ENCODE peak calls at places on chromosomes 5 and 9, in nine cellular contexts. X is fibroblast of lung, F is GM23248, K is mammary epithelial cell, T is right atrium auricular region, Y is Caco-2, J is endothelial cell of umbilical vein, G is GM23338, Z is psoas muscle. M is an unnamed sample. For H3K27me3 and H3K4me1, the result is how much of the 10 kb centered on the place peaks cover.

GRCh38 chr9:131620764-131621520 is 75.6 kb downstream of the PRRT1B start:
- DNase-seq in X (no peak), F (no peak), K (no peak), T (no peak), Y (no peak), J (no peak), G (no peak), Z (no peak), M (no peak)

GRCh38 chr5:151199581-151200185 is 24.2 kb downstream of the CCDC69 start:
- DNase-seq in X (no peak), F (no peak), K (no peak), T (peak), Y (no peak), J (no peak), G (peak), Z (no peak), M (no peak)

GRCh38 chr5:8825161-8825757 is 720.6 kb downstream of the SEMA5A start:
- DNase-seq in X (no peak), F (peak), K (no peak), T (no peak), Y (no peak), J (no peak), G (no peak), Z (no peak), M (no peak)

GRCh38 chr9:89493181-89493580 is 4.7 kb downstream of the SEMA4D start:
- DNase-seq in X (no peak), F (no peak), K (no peak), T (no peak), Y (no peak), J (no peak), G (no peak), Z (no peak), M (no peak)

GRCh38 chr9:2494571-2494970 is 127.0 kb upstream of the VLDLR start:
- DNase-seq in X (peak), F (peak), K (peak), T (no peak), Y (no peak), J (no peak), G (peak), Z (no peak), M (peak)

GRCh38 chr9:136977223-136978072 is at the start of gene PTGDS:
- DNase-seq in X (peak), F (no peak), K (no peak), T (no peak), Y (no peak), J (no peak), G (peak), Z (no peak), M (no peak)

GRCh38 chr5:17157916-17158529 is 59.4 kb upstream of the BASP1 start:
- DNase-seq in X (peak), F (peak), K (peak), T (no peak), Y (no peak), J (peak), G (no peak), Z (no peak), M (no peak)

GRCh38 chr9:69248005-69248404 is 73.9 kb downstream of the TJP2 start:
- DNase-seq in X (no peak), F (no peak), K (no peak), T (no peak), Y (no peak), J (no peak), G (no peak), Z (no peak), M (no peak)

GRCh38 chr9:93003552-93004407 is 54.7 kb upstream of the SUSD3 start:
- DNase-seq in X (peak), F (peak), K (peak), T (no peak), Y (peak), J (peak), G (peak), Z (no peak), M (peak)

GRCh38 chr5:35180046-35180445 is 50.2 kb downstream of the PRLR start:
- DNase-seq in X (no peak), F (no peak), K (no peak), T (no peak), Y (no peak), J (no peak), G (no peak), Z (no peak), M (no peak)

GRCh38 chr9:95513722-95514121 is 3.0 kb downstream of the PTCH1 start:
- DNase-seq in X (no peak), F (no peak), K (no peak), T (no peak), Y (no peak), J (no peak), G (peak), Z (no peak), M (no peak)

GRCh38 chr9:95510610-95511231 is 6.0 kb downstream of the PTCH1 start:
- DNase-seq in X (peak), F (peak), K (peak), T (peak), Y (peak), J (peak), G (peak), Z (peak), M (peak)

GRCh38 chr9:95511232-95511951 is 5.4 kb downstream of the PTCH1 start:
- DNase-seq in X (peak), F (peak), K (peak), T (no peak), Y (no peak), J (peak), G (peak), Z (no peak), M (peak)

GRCh38 chr9:95512751-95513120 is 4.0 kb downstream of the PTCH1 start:
- DNase-seq in X (peak), F (no peak), K (no peak), T (no peak), Y (no peak), J (no peak), G (no peak), Z (no peak), M (no peak)

DNA sequence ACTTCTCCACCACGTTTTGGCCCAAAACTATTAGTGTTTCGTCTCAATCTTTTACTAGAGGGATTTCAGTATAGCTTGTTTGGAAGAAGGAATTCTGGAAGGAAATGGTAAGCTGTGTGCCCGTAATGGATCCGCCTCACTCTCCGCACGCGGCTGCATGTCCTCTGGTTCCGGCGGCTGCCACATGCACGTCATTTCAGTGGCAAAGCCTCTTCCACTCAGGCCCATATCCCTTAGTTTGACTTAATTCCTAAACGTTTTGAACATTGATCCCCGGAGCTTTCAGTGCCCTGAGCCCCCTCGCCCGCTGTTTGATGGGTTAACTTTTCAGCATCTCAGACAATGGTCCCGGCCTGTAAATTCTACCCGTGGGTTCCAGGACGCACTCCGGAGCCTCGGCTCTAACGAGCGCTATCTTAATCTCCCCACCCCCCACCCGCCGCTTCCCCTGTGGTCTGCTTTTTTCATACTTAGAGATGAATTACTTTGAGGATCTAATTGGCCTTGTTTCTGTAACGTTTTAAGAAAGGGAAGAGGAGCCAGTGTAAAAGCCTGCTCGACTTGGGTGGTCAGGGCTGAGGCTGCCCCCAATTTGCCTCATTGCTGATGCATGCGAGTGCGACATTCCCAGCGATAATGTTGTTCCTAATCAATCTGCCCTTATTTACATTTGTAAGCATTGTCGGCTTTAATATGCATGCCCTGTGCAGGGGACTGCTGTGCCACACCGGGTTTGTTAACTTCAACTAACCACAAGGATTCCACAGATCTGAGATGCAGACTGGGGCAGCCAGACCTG is 4.6 kb downstream of the PTCH1 start:
- DNase-seq in X (peak), F (peak), K (no peak), T (no peak), Y (peak), J (no peak), G (peak), Z (no peak), M (peak)
- H3K4me3 ChIP-seq in X (peak), F (peak), K (peak), T (peak), Y (peak), J (peak), G (peak), Z (peak), M (peak)

DNA sequence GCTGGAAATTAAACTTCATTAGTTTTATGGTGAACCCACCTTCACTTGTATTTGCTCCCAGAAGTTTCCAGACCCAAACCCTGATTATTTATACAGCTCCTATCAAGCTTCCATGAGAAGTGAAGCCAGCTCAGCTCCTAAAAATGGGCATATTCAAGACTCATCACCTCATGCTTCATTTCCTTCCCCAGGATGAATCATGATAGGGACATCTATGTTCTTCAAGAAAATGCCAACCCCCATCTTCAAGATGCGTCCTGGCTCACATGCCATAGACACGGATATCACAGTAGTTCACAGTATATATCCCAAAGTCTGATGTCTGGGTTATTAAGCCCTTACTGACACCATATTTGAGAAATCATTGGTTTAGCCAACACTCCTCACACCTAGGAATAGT is 217.6 kb downstream of the NPR3 start:
- DNase-seq in X (no peak), F (peak), K (no peak), T (no peak), Y (no peak), J (no peak), G (no peak), Z (no peak), M (no peak)
- H3K27me3 ChIP-seq in X (under half), F (under half), K (under half), T (under half), Y (under half), J (under half), G (under half), Z (under half), M (under half)

DNA sequence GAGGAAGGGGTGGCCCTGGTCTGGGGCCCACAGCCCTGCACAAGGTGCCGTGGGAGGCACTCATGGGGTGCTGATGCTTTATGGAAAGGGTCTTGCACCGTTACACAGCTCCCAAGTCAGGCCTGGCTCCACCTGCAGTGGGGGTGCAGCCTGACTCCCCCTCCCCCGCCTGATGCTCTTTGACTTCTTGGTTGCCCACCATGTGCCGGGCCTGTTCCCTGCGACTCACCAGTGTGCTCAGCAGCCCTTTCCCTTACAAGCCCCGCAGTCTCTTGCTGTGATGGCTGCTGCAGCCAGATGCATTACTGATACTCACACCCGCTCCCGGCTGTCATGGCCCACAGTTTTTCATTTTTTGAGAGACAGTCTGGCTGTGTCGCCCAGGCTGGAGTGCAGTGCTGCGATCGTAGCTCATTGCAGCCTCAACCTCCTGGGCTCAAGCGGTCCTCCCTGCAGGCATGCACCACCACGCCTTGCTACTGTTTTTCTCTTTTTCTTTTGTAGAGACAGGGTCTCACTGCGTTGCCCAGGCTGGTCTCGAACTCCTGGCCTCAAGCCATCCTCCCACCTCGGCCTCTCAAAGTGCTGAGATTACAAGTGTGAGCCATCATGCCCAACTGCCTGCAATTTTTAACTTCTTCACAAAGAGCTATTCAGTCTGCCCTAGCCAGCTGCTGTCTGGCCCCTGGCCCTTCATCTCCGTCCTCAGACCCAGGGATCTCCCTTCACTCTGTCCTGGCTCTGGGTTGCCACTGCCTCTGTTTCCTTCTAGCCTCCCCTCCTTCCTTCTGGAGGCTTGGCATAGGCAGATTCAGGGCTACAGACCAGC is 109.5 kb downstream of the RXRA start:
- DNase-seq in X (peak), F (no peak), K (no peak), T (no peak), Y (no peak), J (no peak), G (no peak), Z (no peak), M (no peak)
- H3K4me1 ChIP-seq in X (under half), F (under half), K (under half), T (under half), Y (under half), J (under half), G (under half), Z (half or more), M (under half)

GRCh38 chr9:98312365-98312764 is 56.9 kb upstream of the TBC1D2 start:
- DNase-seq in X (no peak), F (no peak), K (no peak), T (no peak), Y (no peak), J (no peak), G (no peak), Z (no peak), M (no peak)

GRCh38 chr9:98315551-98316060 is 60.2 kb upstream of the TBC1D2 start:
- DNase-seq in X (peak), F (peak), K (peak), T (peak), Y (peak), J (peak), G (peak), Z (peak), M (peak)

GRCh38 chr9:98316445-98317133 is 61.1 kb upstream of the TBC1D2 start:
- DNase-seq in X (no peak), F (peak), K (no peak), T (no peak), Y (no peak), J (no peak), G (no peak), Z (no peak), M (no peak)

GRCh38 chr9:98315067-98315453 is 59.6 kb upstream of the TBC1D2 start:
- DNase-seq in X (no peak), F (no peak), K (no peak), T (no peak), Y (no peak), J (no peak), G (no peak), Z (no peak), M (no peak)

GRCh38 chr9:98314381-98315066 is 59.1 kb upstream of the TBC1D2 start:
- DNase-seq in X (peak), F (peak), K (peak), T (no peak), Y (no peak), J (no peak), G (no peak), Z (no peak), M (peak)
- H3K4me3 ChIP-seq in X (no peak), F (no peak), K (no peak), T (no peak), Y (no peak), J (no peak), G (no peak), Z (no peak), M (no peak)

DNA sequence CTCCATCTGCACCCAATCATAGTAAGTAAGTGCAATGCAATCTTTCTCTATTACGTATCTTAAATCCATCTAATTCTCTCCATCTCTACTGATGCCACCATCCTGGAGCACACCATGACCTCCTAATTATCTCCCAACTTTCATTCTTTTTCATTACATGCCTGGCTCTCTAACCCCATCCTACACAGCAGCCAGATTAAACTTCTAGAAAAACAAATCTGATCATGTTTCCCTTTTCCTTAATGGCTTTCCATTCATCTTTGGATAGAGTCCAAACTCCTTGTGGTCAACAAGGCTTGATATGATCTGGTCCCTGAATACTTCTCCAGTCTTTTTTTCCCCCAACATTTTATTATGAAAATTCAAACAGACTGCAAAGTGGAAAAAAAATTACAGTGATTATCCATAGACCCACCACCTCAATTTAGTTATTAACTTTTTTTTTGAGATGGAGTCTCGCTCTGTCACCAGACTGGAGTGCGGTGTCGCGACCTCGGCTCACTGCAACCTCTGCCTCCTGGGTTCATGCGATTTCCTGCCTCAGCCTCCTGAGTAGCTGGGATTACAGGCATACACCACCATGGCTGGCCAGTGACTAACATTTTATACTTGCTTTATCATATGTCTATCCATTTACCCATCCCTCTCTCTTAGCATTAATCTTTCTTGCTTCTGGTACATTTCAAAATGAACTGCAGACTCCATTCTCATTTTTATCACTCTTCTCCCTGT is 5.2 kb downstream of the PPP2R2B start:
- DNase-seq in X (no peak), F (no peak), K (no peak), T (no peak), Y (no peak), J (no peak), G (no peak), Z (no peak), M (peak)
- H3K27me3 ChIP-seq in X (under half), F (under half), K (under half), T (under half), Y (under half), J (under half), G (under half), Z (under half), M (under half)

GRCh38 chr9:124267271-124267807 is 9.6 kb downstream of the NEK6 start:
- DNase-seq in X (peak), F (peak), K (peak), T (no peak), Y (no peak), J (peak), G (no peak), Z (peak), M (no peak)
- H3K4me1 ChIP-seq in X (under half), F (half or more), K (half or more), T (under half), Y (under half), J (half or more), G (under half), Z (under half), M (under half)

GRCh38 chr5:64727150-64727549 is 36.8 kb downstream of the SHISAL2B start:
- DNase-seq in X (no peak), F (no peak), K (no peak), T (no peak), Y (no peak), J (no peak), G (no peak), Z (no peak), M (no peak)
- H3K4me3 ChIP-seq in X (no peak), F (no peak), K (no peak), T (no peak), Y (no peak), J (no peak), G (no peak), Z (no peak), M (no peak)

GRCh38 chr5:138663009-138663408 is 87.8 kb upstream of the HSPA9 start:
- DNase-seq in X (no peak), F (no peak), K (peak), T (no peak), Y (no peak), J (no peak), G (no peak), Z (no peak), M (no peak)

GRCh38 chr5:138660051-138660572 is 84.9 kb upstream of the HSPA9 start:
- DNase-seq in X (no peak), F (no peak), K (no peak), T (no peak), Y (no peak), J (no peak), G (no peak), Z (no peak), M (no peak)

GRCh38 chr5:138662599-138662998 is 87.4 kb upstream of the HSPA9 start:
- DNase-seq in X (no peak), F (peak), K (peak), T (no peak), Y (no peak), J (no peak), G (no peak), Z (no peak), M (no peak)

GRCh38 chr5:138661991-138662434 is 86.8 kb upstream of the HSPA9 start:
- DNase-seq in X (no peak), F (no peak), K (no peak), T (no peak), Y (no peak), J (no peak), G (no peak), Z (no peak), M (no peak)

GRCh38 chr5:138661342-138661975 is 86.3 kb upstream of the HSPA9 start:
- DNase-seq in X (no peak), F (no peak), K (no peak), T (no peak), Y (no peak), J (no peak), G (no peak), Z (no peak), M (no peak)
- H3K27me3 ChIP-seq in X (under half), F (under half), K (under half), T (under half), Y (under half), J (under half), G (under half), Z (under half), M (under half)

GRCh38 chr5:14266686-14267085 is 123.5 kb downstream of the TRIO start:
- DNase-seq in X (no peak), F (peak), K (no peak), T (no peak), Y (no peak), J (peak), G (no peak), Z (no peak), M (no peak)

GRCh38 chr5:14268236-14268701 is 125.1 kb downstream of the TRIO start:
- DNase-seq in X (peak), F (peak), K (peak), T (peak), Y (peak), J (peak), G (no peak), Z (peak), M (no peak)

GRCh38 chr5:14266171-14266570 is 123.0 kb downstream of the TRIO start:
- DNase-seq in X (no peak), F (peak), K (no peak), T (no peak), Y (no peak), J (no peak), G (no peak), Z (no peak), M (no peak)

GRCh38 chr5:14268738-14269137 is 125.6 kb downstream of the TRIO start:
- DNase-seq in X (peak), F (peak), K (no peak), T (no peak), Y (no peak), J (peak), G (no peak), Z (no peak), M (no peak)

GRCh38 chr5:14267166-14267838 is 124.2 kb downstream of the TRIO start:
- DNase-seq in X (no peak), F (no peak), K (no peak), T (no peak), Y (peak), J (peak), G (no peak), Z (no peak), M (peak)
- H3K4me1 ChIP-seq in X (under half), F (half or more), K (half or more), T (under half), Y (half or more), J (half or more), G (half or more), Z (half or more), M (half or more)

DNA sequence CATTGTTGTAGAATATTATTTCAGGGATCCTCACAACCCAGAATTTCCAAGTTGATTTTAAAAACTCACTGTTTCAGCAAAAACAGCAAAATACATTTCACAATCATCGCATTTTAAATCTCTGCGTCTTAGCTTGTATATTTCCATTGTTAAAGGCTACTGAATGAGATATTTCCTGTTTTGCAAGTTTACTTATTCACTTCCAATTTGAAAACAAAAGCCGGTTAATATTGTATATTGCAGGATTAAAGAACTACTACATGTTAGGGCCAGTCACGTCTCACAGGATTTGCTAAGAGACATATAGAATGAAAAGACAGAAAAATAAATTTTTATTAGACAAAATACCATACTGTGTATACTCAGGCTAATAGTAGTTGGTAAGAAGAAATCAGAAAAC is 395.9 kb upstream of the CDH9 start:
- DNase-seq in X (no peak), F (no peak), K (no peak), T (no peak), Y (no peak), J (no peak), G (no peak), Z (no peak), M (no peak)
- H3K4me3 ChIP-seq in X (no peak), F (no peak), K (no peak), T (no peak), Y (no peak), J (no peak), G (no peak), Z (no peak), M (no peak)

M was measured in cardiac muscle cell.